ENCODE peak calls at places on chromosomes 5 and 9, in six cellular contexts. J is coronary artery, Z is suprapubic skin, X is fibroblast of the aortic adventitia, H is spleen, E is stomach. K is an unnamed sample.

GRCh38 chr5:142883438-142883837 is 113.3 kb downstream of the ARHGAP26 start:
- DNase-seq in X (no peak), E (no peak), J (peak; percentile 29), Z (no peak), H (no peak), K (no peak)

GRCh38 chr9:10961883-10962282 is 349.1 kb upstream of the PTPRD start:
- DNase-seq in J (no peak), E (no peak), Z (no peak), X (no peak), H (no peak), K (no peak)

GRCh38 chr5:390571-391491 is 52.1 kb upstream of the EXOC3 start:
- DNase-seq in E (peak; percentile 24), J (peak; percentile 68), X (no peak), H (no peak), Z (peak; percentile 50), K (no peak)

GRCh38 chr5:67192719-67193464 is 3.7 kb downstream of the CD180 start:
- DNase-seq in Z (no peak), E (no peak), H (no peak), X (peak; percentile 15), J (no peak), K (no peak)

GRCh38 chr9:114200721-114201300 is 45.5 kb downstream of the COL27A1 start:
- DNase-seq in X (no peak), Z (no peak), E (no peak), J (no peak), H (no peak), K (no peak)

GRCh38 chr5:58072202-58072791 is 387.6 kb downstream of the PLK2 start:
- DNase-seq in E (no peak), X (peak; percentile 22), H (no peak), J (no peak), Z (no peak), K (no peak)

GRCh38 chr9:132141948-132142594 is 19.8 kb upstream of the NTNG2 start:
- DNase-seq in Z (no peak), E (no peak), H (no peak), J (no peak), X (no peak), K (no peak)

GRCh38 chr5:159655757-159656409 is 260.4 kb upstream of the ADRA1B start:
- DNase-seq in X (no peak), Z (no peak), H (no peak), E (no peak), J (no peak), K (no peak)

GRCh38 chr5:22663124-22663523 is 190.0 kb downstream of the CDH12 start:
- DNase-seq in J (no peak), X (no peak), H (no peak), Z (no peak), E (no peak), K (no peak)

GRCh38 chr5:31029925-31030324 is 163.6 kb upstream of the CDH6 start:
- DNase-seq in J (no peak), E (no peak), H (no peak), Z (no peak), X (no peak), K (no peak)
- TF ChIP-seq CTCF in J (no peak), E (no peak), H (no peak), Z (no peak), X (no peak), K (no peak)

GRCh38 chr9:72753261-72753893 is 199.5 kb downstream of the ALDH1A1 start:
- DNase-seq in E (no peak), X (peak; percentile 60), Z (no peak), J (no peak), H (no peak), K (no peak)
- TF ChIP-seq CTCF in E (no peak), X (peak; percentile 66), Z (peak; percentile 15), J (no peak), H (no peak), K (no peak)

GRCh38 chr9:77488439-77489126 is 159.5 kb downstream of the GNA14 start:
- DNase-seq in H (no peak), J (no peak), E (no peak), Z (no peak), X (peak; percentile 63), K (no peak)
- TF ChIP-seq CTCF in H (no peak), J (no peak), E (no peak), Z (no peak), X (peak; percentile 77), K (peak; percentile 17)

DNA sequence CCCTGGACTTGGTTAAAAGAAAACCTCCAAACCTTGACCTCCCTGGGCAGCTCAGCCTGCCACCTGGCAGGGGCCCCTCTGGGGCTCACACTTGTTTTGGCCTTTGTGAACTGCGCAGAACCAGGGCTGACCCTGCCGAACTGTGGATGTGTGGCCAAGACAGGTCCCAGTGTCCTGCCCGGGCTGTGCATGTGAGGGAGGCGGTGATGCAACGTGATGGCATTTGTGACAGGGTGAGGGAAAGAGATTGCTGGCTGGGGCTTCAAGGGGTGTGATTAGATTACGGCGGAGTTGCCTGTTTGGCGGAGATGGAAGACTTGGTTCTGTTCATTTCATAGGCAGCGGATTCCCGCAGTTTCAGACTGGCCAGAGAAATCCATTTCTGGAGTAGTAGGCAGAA is 30.4 kb upstream of the NKX2-5 start:
- DNase-seq in J (no peak), X (no peak), E (no peak), H (no peak), Z (no peak), K (no peak)
- TF ChIP-seq CTCF in J (no peak), X (no peak), E (no peak), H (no peak), Z (no peak), K (no peak)

DNA sequence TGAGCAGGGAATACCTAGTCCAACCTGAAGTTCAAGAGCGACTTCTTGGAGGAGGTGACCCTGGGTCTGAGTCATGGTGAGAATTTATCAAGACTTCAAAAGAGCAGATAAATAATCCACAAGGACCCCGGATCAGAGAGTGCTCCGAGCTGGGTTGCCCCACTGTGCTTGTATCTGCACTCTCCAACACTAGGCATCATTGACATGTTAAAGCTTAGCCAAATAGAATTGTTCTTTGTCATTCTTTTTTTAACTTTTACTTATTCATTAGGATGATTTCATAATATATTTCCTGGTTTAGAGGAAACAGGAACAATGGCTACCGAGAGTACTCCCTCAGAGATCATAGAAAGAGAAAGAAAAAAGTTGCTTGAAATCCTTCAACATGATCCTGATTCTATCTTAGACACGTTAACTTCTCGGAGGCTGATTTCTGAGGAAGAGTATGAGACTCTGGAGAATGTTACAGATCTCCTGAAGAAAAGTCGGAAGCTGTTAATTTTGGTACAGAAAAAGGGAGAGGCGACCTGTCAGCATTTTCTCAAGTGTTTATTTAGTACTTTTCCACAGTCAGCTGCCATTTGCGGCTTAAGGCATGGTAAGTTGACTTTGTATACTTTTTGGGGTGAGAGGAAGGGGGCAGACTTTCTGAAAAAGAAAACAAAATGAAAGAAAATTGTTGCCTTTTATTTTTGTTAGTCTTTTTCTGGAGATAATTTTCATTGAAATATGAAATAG is at the start of gene CARD6:
- DNase-seq in X (peak; percentile 71), E (no peak), H (no peak), Z (no peak), J (no peak), K (no peak)
- TF ChIP-seq CTCF in X (no peak), E (no peak), H (no peak), Z (no peak), J (no peak), K (no peak)

GRCh38 chr9:111622626-111623025 is 8.5 kb upstream of the DNAJC25 start:
- DNase-seq in X (peak; percentile 87), J (no peak), E (peak; percentile 54), H (no peak), Z (peak; percentile 71), K (no peak)

GRCh38 chr9:111632051-111632450 is 917 bp downstream of the DNAJC25 start:
- DNase-seq in X (no peak), H (no peak), E (no peak), J (no peak), Z (no peak), K (no peak)

GRCh38 chr9:111631071-111631971 is at the start of gene DNAJC25:
- DNase-seq in J (peak; percentile 97), H (peak; percentile 99), Z (peak; percentile 97), E (peak; percentile 97), X (peak; percentile 99), K (peak; percentile 94)

GRCh38 chr9:111630182-111631070 is 708 bp upstream of the DNAJC25 start:
- DNase-seq in X (no peak), H (peak; percentile 78), Z (no peak), E (no peak), J (no peak), K (no peak)

DNA sequence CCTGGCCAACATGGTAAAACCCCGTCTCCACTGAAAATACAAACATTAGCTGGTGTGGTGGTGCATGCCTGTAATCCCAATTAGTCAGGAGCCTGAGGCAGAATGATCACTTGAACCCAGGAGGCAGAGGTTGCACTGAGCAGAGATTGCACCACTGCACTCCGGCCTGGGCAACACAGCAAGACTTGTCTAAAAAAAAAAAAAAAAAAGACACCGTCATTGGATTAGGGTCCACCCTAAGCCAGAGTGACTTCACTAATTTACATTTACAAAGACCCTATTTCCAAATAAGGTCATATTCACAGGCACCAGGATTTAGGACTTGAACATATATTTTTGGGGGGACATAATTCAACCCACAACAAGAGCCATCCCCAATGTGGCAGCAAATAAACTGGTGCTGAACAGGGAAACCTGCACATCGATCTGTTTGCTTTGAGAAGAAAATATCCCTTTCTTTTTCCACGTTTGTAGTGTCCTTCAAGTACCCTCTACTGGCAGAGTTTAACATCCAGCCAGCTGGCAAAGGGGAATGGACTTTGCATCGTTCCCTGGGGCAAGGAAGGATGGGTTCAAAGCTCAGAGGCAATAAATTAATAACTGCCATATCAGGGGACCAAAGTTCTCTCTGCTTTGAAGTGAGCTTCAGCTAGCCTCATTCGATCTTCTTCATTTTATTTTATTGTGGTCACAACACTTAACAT is 3.7 kb upstream of the DNAJC25 start:
- DNase-seq in H (no peak), X (no peak), Z (no peak), E (no peak), J (no peak), K (no peak)
- TF ChIP-seq CTCF in H (no peak), X (no peak), Z (no peak), E (no peak), J (no peak), K (no peak)

DNA sequence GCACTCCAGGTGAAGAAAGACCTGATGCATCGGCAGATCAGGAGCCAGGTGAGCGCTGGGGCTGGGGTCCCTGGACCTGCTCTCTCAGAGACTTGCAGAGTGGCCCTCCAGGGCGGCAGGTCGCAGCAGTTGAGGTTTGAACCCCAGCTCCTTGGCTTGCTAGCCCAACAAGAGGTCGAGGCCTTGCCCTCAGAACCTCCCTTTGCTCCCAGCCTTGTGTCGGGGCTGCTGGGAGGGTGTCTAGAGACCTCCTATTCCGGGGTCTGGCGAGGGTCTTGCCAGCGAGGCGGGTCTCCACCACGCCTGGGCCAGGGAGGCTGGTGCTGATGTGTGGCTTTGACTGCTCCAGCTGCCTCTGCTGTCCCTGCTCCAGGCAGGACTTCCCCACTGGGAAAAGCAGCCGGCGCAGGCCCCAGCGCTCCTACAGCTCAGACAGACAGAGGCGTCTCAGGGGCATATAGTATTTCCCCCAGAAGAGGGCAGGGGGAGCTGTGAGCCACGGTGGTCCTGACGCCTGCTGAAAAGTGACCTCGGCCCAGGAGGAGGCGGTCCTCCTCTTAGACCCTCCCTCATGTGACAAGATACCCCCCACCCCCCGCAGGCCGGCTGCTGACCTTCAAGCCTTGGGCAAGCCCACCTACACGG is 38.3 kb downstream of the LRSAM1 start:
- DNase-seq in X (no peak), Z (no peak), E (no peak), J (no peak), H (no peak), K (no peak)
- TF ChIP-seq CTCF in X (no peak), Z (no peak), E (no peak), J (no peak), H (no peak), K (no peak)